ENCODE peak calls at places on chromosomes 6 and 20, in eight cellular contexts. K is endodermal cell, W is OCI-LY7, Z is HCT116, R is kidney, H is heart left ventricle, Q is cardiac muscle cell, G is PC-3. X is an unnamed sample.

GRCh38 chr6:9360881-9361280 is 925.5 kb upstream of the SLC35B3 start:
- DNase-seq in K (no peak), W (no peak), Z (no peak), R (no peak), H (no peak), Q (no peak), G (peak), X (peak)

GRCh38 chr20:12966468-12967085 is 42.2 kb upstream of the SPTLC3 start:
- DNase-seq in K (no peak), W (no peak), Z (no peak), R (no peak), H (no peak), Q (peak), G (peak), X (peak)

GRCh38 chr6:43496370-43497128 is 13.6 kb downstream of the LRRC73 start:
- DNase-seq in K (peak), W (peak), Z (no peak), R (no peak), H (no peak), Q (peak), G (no peak), X (peak)

GRCh38 chr6:133804263-133804662 is 84.7 kb upstream of the TCF21 start:
- DNase-seq in K (no peak), W (no peak), Z (no peak), R (no peak), H (no peak), Q (no peak), G (no peak), X (peak)

GRCh38 chr6:41757268-41757667 is 10.1 kb upstream of the PGC start:
- DNase-seq in K (no peak), W (no peak), Z (no peak), R (peak), H (no peak), Q (no peak), G (no peak), X (no peak)

GRCh38 chr20:34956751-34957472 is 1.2 kb downstream of the MYH7B start:
- DNase-seq in K (no peak), W (no peak), Z (no peak), R (no peak), H (no peak), Q (no peak), G (no peak), X (no peak)

GRCh38 chr6:80338201-80338836 is 231.8 kb downstream of the BCKDHB start:
- DNase-seq in K (peak), W (peak), Z (peak), R (no peak), H (peak), Q (peak), G (peak), X (peak)

GRCh38 chr6:48994811-48995210 is 468.2 kb downstream of the MMUT start:
- DNase-seq in K (no peak), W (no peak), Z (peak), R (peak), H (no peak), Q (no peak), G (peak), X (no peak)

GRCh38 chr6:19697744-19698290 is 139.4 kb upstream of the ID4 start:
- DNase-seq in K (no peak), W (no peak), Z (no peak), R (no peak), H (no peak), Q (no peak), G (peak), X (peak)

GRCh38 chr20:235891-236290 is 8.8 kb downstream of the DEFB129 start:
- DNase-seq in K (no peak), W (no peak), Z (no peak), R (no peak), H (peak), Q (no peak), G (peak), X (peak)

GRCh38 chr6:158413028-158413427 is 100.8 kb downstream of the TULP4 start:
- DNase-seq in K (no peak), W (no peak), Z (no peak), R (no peak), H (no peak), Q (no peak), G (no peak), X (no peak)

GRCh38 chr6:126180585-126180984 is 159.3 kb upstream of the CENPW start:
- DNase-seq in K (no peak), W (no peak), Z (peak), R (no peak), H (no peak), Q (no peak), G (peak), X (peak)

GRCh38 chr6:22621028-22621427 is 51.7 kb downstream of the HDGFL1 start:
- DNase-seq in K (no peak), W (no peak), Z (no peak), R (no peak), H (no peak), Q (no peak), G (no peak), X (no peak)

GRCh38 chr6:29702519-29703103 is 20.6 kb upstream of the HLA-F start:
- DNase-seq in K (peak), W (peak), Z (peak), R (no peak), H (peak), Q (peak), G (peak), X (no peak)

GRCh38 chr6:144289006-144289405 is 3.9 kb downstream of the UTRN start:
- DNase-seq in K (no peak), W (no peak), Z (no peak), R (no peak), H (no peak), Q (no peak), G (no peak), X (no peak)

GRCh38 chr20:62266340-62266739 is 28.0 kb downstream of the OSBPL2 start:
- DNase-seq in K (no peak), W (peak), Z (no peak), R (no peak), H (no peak), Q (no peak), G (peak), X (no peak)

GRCh38 chr6:2020909-2021308 is 224.5 kb downstream of the GMDS start:
- DNase-seq in K (no peak), W (no peak), Z (no peak), R (no peak), H (no peak), Q (no peak), G (peak), X (peak)

GRCh38 chr6:71190809-71191208 is 97.8 kb upstream of the OGFRL1 start:
- DNase-seq in K (no peak), W (peak), Z (no peak), R (no peak), H (no peak), Q (peak), G (peak), X (peak)

GRCh38 chr6:42400886-42401604 is 50.7 kb downstream of the TRERF1 start:
- DNase-seq in K (no peak), W (no peak), Z (no peak), R (no peak), H (no peak), Q (no peak), G (no peak), X (no peak)

GRCh38 chr20:3777726-3778629 is 3.3 kb downstream of the SPEF1 start:
- DNase-seq in K (peak), W (no peak), Z (no peak), R (peak), H (peak), Q (peak), G (peak), X (peak)

GRCh38 chr6:136744889-136745288 is 47.4 kb downstream of the MAP3K5 start:
- DNase-seq in K (peak), W (no peak), Z (no peak), R (no peak), H (no peak), Q (no peak), G (no peak), X (no peak)

GRCh38 chr6:14046476-14047068 is 71.0 kb upstream of the CD83 start:
- DNase-seq in K (peak), W (peak), Z (peak), R (no peak), H (no peak), Q (peak), G (peak), X (peak)

GRCh38 chr6:117317261-117317660 is 51.9 kb downstream of the VGLL2 start:
- DNase-seq in K (no peak), W (peak), Z (peak), R (no peak), H (no peak), Q (peak), G (peak), X (peak)

GRCh38 chr6:36676142-36677058 is 2.1 kb upstream of the CDKN1A start:
- DNase-seq in K (peak), W (no peak), Z (no peak), R (no peak), H (no peak), Q (no peak), G (no peak), X (peak)

GRCh38 chr6:2108700-2109306 is 136.6 kb downstream of the GMDS start:
- DNase-seq in K (no peak), W (no peak), Z (no peak), R (no peak), H (no peak), Q (peak), G (no peak), X (no peak)

GRCh38 chr6:101398716-101399626 is 5.5 kb downstream of the GRIK2 start:
- DNase-seq in K (peak), W (no peak), Z (no peak), R (peak), H (no peak), Q (no peak), G (no peak), X (no peak)

GRCh38 chr6:144331610-144332009 is 46.5 kb downstream of the UTRN start:
- DNase-seq in K (peak), W (no peak), Z (no peak), R (no peak), H (no peak), Q (no peak), G (peak), X (peak)

GRCh38 chr20:48787861-48788375 is 39.9 kb downstream of the PREX1 start:
- DNase-seq in K (no peak), W (peak), Z (no peak), R (no peak), H (no peak), Q (no peak), G (peak), X (peak)

GRCh38 chr6:88494401-88495140 is 328.4 kb upstream of the CNR1 start:
- DNase-seq in K (no peak), W (peak), Z (no peak), R (no peak), H (no peak), Q (no peak), G (no peak), X (no peak)
- TF ChIP-seq CTCF in K (no peak), W (no peak), Z (no peak), R (no peak), H (no peak), Q (no peak), G (no peak), X (no peak)

GRCh38 chr20:43942661-43943285 is 28.1 kb downstream of the TOX2 start:
- DNase-seq in K (no peak), W (peak), Z (peak), R (no peak), H (no peak), Q (no peak), G (peak), X (peak)
- H3K27ac ChIP-seq in K (no peak), W (peak), Z (peak), R (no peak), H (no peak), Q (no peak), G (peak), X (peak)

GRCh38 chr6:31870385-31870921 is 7.8 kb upstream of the NEU1 start:
- DNase-seq in K (peak), W (no peak), Z (no peak), R (no peak), H (no peak), Q (no peak), G (no peak), X (no peak)
- TF ChIP-seq CTCF in K (peak), W (peak), Z (no peak), R (no peak), H (no peak), Q (no peak), G (peak), X (peak)

GRCh38 chr20:38835792-38836191 is 30.3 kb downstream of the PPP1R16B start:
- DNase-seq in K (no peak), W (no peak), Z (no peak), R (peak), H (no peak), Q (no peak), G (no peak), X (no peak)
- H3K27ac ChIP-seq in K (no peak), W (no peak), Z (no peak), R (no peak), H (no peak), Q (no peak), G (no peak), X (no peak)

X was measured in fibroblast of lung.